ENCODE peak calls at places on chromosomes 7 and 10, in seven cellular contexts. K, C, B, O, A, J and W are unnamed samples.

GRCh38 chr7:30139836-30140384 is 5.1 kb downstream of the MTURN start:
- DNase-seq in C (no peak), B (no peak), K (no peak), A (no peak), O (no peak), J (no peak), W (no peak)

GRCh38 chr7:132655071-132655761 is 78.9 kb upstream of the PLXNA4 start:
- DNase-seq in K (peak), C (no peak), B (no peak), O (peak), J (peak), A (peak), W (no peak)

GRCh38 chr7:156903232-156903909 is 10.4 kb upstream of the LMBR1 start:
- DNase-seq in K (peak), O (peak), C (no peak), J (peak), A (peak), B (no peak), W (peak)

GRCh38 chr7:141076377-141076776 is 2.5 kb downstream of the TMEM178B start:
- DNase-seq in J (no peak), O (no peak), C (no peak), B (peak), A (no peak), K (no peak), W (no peak)

GRCh38 chr10:33441561-33441960 is 107.1 kb upstream of the NRP1 start:
- DNase-seq in B (no peak), C (no peak), O (no peak), J (no peak), A (no peak), K (peak), W (no peak)

GRCh38 chr7:3592438-3593134 is 291.5 kb downstream of the SDK1 start:
- DNase-seq in A (no peak), K (no peak), B (no peak), C (no peak), O (no peak), J (no peak), W (no peak)

GRCh38 chr10:71156436-71156835 is 55.9 kb upstream of the UNC5B start:
- DNase-seq in A (no peak), C (no peak), J (no peak), O (no peak), K (peak), B (no peak), W (no peak)

GRCh38 chr10:89241491-89242339 is 9.9 kb downstream of the LIPA start:
- DNase-seq in J (no peak), B (no peak), O (peak), C (no peak), A (peak), K (peak), W (no peak)

GRCh38 chr7:42856605-42856987 is 55.3 kb downstream of the C7orf25 start:
- DNase-seq in K (no peak), A (no peak), J (no peak), C (no peak), O (no peak), B (no peak), W (no peak)

GRCh38 chr10:122286872-122287271 is 15.8 kb downstream of the BTBD16 start:
- DNase-seq in O (no peak), B (no peak), J (peak), K (peak), C (no peak), A (peak), W (no peak)

GRCh38 chr7:27053153-27053552 is 42.6 kb downstream of the HOXA1 start:
- DNase-seq in K (no peak), A (no peak), B (no peak), O (no peak), C (no peak), J (no peak), W (no peak)

GRCh38 chr10:94097656-94098055 is 103.9 kb downstream of the PLCE1 start:
- DNase-seq in A (peak), K (no peak), B (no peak), J (no peak), O (no peak), C (no peak), W (no peak)

GRCh38 chr10:70660722-70661121 is 11.6 kb upstream of the ADAMTS14 start:
- DNase-seq in O (no peak), B (no peak), A (no peak), C (no peak), K (no peak), J (no peak), W (no peak)

GRCh38 chr10:71285180-71285545 is 33.9 kb upstream of the SLC29A3 start:
- DNase-seq in C (peak), O (peak), B (peak), J (peak), A (no peak), K (peak), W (peak)

GRCh38 chr7:93147358-93147757 is 827 bp downstream of the SAMD9L start:
- DNase-seq in O (peak), K (peak), C (peak), J (no peak), B (no peak), A (peak), W (peak)

GRCh38 chr10:68461032-68461431 is 10.7 kb downstream of the DNA2 start:
- DNase-seq in C (no peak), J (no peak), B (no peak), A (no peak), O (no peak), K (no peak), W (no peak)

GRCh38 chr10:29608062-29608461 is 26.7 kb downstream of the SVIL start:
- DNase-seq in K (no peak), B (no peak), A (no peak), J (peak), C (no peak), O (no peak), W (no peak)

GRCh38 chr10:97891497-97892167 is 42.0 kb downstream of the GOLGA7B start:
- DNase-seq in J (no peak), K (no peak), C (no peak), O (no peak), B (no peak), A (no peak), W (no peak)

GRCh38 chr7:112122835-112123234 is 83.4 kb downstream of the DOCK4 start:
- DNase-seq in A (no peak), O (no peak), J (no peak), K (no peak), C (no peak), B (no peak), W (no peak)

GRCh38 chr10:66283874-66284464 is 641.9 kb upstream of the LRRTM3 start:
- DNase-seq in C (no peak), J (no peak), K (no peak), O (no peak), B (no peak), A (no peak), W (no peak)

GRCh38 chr10:29811751-29812427 is 177.1 kb upstream of the SVIL start:
- DNase-seq in K (peak), J (peak), A (peak), C (peak), O (peak), B (no peak), W (peak)

GRCh38 chr7:98687331-98687863 is 70.3 kb downstream of the NPTX2 start:
- DNase-seq in B (no peak), C (no peak), A (peak), K (no peak), O (no peak), J (no peak), W (no peak)

GRCh38 chr7:138008588-138009349 is 6.9 kb upstream of the CREB3L2 start:
- DNase-seq in C (peak), O (no peak), J (no peak), B (peak), A (peak), K (peak), W (peak)

GRCh38 chr10:55495555-55495954 is 694.5 kb upstream of the PCDH15 start:
- DNase-seq in O (no peak), C (no peak), J (no peak), B (no peak), A (no peak), K (no peak), W (no peak)

GRCh38 chr10:126459878-126460481 is 71.7 kb upstream of the ADAM12 start:
- DNase-seq in O (no peak), B (no peak), J (no peak), A (peak), C (peak), K (peak), W (peak)

GRCh38 chr10:46245381-46245900 is 41.4 kb upstream of the ANTXRL start:
- DNase-seq in J (no peak), C (no peak), A (no peak), B (no peak), O (no peak), K (no peak), W (no peak)

GRCh38 chr10:119139464-119140067 is 25.9 kb downstream of the SFXN4 start:
- DNase-seq in A (no peak), B (peak), J (no peak), O (peak), K (peak), C (peak), W (peak)

GRCh38 chr7:101554584-101555268 is 74.4 kb downstream of the MYL10 start:
- DNase-seq in O (no peak), B (no peak), K (no peak), J (no peak), C (no peak), A (no peak), W (no peak)

GRCh38 chr7:50304158-50304910 is at the start of gene IKZF1:
- DNase-seq in C (no peak), O (peak), B (peak), J (peak), K (peak), A (no peak), W (peak)

GRCh38 chr10:23338155-23338828 is 6.3 kb downstream of the C10orf67 start:
- DNase-seq in C (no peak), B (no peak), J (no peak), A (peak), O (no peak), K (peak), W (peak)

GRCh38 chr7:52088008-52088787 is 771.6 kb upstream of the COBL start:
- DNase-seq in B (peak), A (no peak), K (no peak), O (no peak), C (no peak), J (peak), W (no peak)

GRCh38 chr10:125174360-125174759 is 14.0 kb upstream of the CTBP2 start:
- DNase-seq in K (no peak), C (no peak), B (no peak), O (no peak), A (no peak), J (no peak), W (no peak)

GRCh38 chr7:85750454-85750949 is 563.6 kb upstream of the SEMA3D start:
- DNase-seq in A (peak), O (peak), B (peak), K (peak), J (no peak), C (no peak), W (peak)

GRCh38 chr7:45938626-45939302 is 17.7 kb upstream of the IGFBP3 start:
- DNase-seq in A (no peak), O (no peak), K (no peak), C (no peak), B (no peak), J (no peak), W (no peak)
- TF ChIP-seq CTCF in A (no peak), O (no peak), K (no peak), C (no peak), B (peak), J (no peak), W (no peak)

GRCh38 chr10:9331583-9332008 is 1277.1 kb downstream of the GATA3 start:
- DNase-seq in C (peak), B (no peak), O (no peak), A (peak), J (no peak), K (peak), W (no peak)
- TF ChIP-seq CTCF in C (peak), B (peak), O (peak), A (peak), J (peak), K (peak), W (peak)

GRCh38 chr10:4396401-4397283 is 429.4 kb upstream of the AKR1E2 start:
- DNase-seq in C (no peak), A (no peak), J (no peak), K (no peak), B (no peak), O (no peak), W (no peak)

GRCh38 chr10:4397337-4397736 is 428.7 kb upstream of the AKR1E2 start:
- DNase-seq in A (no peak), J (no peak), C (no peak), B (no peak), O (no peak), K (no peak), W (no peak)

GRCh38 chr10:4395731-4396130 is 430.3 kb upstream of the AKR1E2 start:
- DNase-seq in O (no peak), A (no peak), C (no peak), B (no peak), K (no peak), J (no peak), W (no peak)

GRCh38 chr10:4390219-4390618 is 435.8 kb upstream of the AKR1E2 start:
- DNase-seq in K (peak), J (no peak), O (no peak), C (no peak), A (no peak), B (no peak), W (no peak)

DNA sequence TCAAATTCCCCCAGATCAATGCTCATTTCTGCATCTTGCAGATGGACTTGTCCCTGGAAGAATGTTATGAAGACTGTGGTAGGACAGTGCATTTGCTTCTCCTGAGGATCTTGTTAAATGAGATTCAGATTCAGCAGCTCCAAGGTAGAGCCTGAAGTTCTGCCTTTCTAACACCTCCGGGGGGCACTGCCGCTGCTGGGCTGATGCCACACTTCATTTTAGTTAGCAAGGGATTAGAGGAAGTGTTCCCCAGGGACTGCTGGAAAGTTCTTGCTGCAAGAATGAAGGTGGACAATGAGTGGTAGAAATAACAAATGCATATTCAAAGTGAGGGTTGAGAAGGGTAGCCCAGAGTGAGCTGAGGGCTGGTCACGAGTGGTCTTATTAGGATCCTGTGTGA is 434.3 kb upstream of the AKR1E2 start:
- DNase-seq in K (peak), O (no peak), B (no peak), A (no peak), J (peak), C (no peak), W (peak)
- TF ChIP-seq CTCF in K (peak), O (no peak), B (no peak), A (no peak), J (no peak), C (peak), W (no peak)

DNA sequence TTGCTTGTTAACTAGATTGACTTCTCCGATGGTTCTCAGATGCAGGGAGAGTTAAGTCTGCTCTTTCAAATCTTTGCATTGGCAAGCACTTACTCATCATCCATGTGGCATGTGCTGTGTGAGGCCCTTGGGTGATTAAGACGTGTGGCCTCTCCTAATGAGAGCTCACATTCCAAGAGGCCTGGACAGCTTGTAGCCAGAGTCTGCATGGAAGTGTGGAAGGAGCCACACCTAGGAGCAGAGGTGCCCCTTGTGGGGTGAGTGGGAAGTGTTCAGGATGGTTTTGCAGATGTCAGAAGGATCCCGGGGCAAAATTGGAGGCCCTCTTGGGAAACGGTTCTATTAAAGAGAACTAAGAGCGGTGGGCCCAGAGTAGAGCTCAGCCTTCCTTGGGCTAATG is 225.9 kb downstream of the PAXIP1 start:
- DNase-seq in J (no peak), A (peak), O (no peak), K (no peak), B (no peak), C (peak), W (no peak)
- TF ChIP-seq CTCF in J (no peak), A (no peak), O (no peak), K (no peak), B (no peak), C (no peak), W (no peak)

DNA sequence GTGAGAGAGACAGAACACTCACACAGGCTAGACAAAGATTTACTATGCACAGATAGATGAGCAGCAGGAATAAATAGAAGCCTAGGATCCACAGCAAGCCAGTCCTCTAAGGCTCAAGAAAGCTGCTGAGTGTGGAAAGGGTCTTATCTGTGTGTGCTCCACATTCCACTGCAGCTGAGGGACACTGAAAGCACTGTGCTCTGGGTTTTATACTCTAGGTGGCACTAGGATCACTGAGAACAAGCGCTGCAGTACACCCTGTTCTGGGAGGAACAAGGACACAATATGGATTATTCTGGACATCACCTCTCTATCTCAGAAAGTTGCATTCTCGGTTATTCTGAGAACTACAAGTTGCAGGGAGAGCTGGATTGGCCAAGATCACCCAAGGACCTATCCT is 4.9 kb upstream of the KLHL7 start:
- DNase-seq in O (no peak), B (no peak), A (no peak), K (no peak), C (no peak), J (no peak), W (no peak)
- TF ChIP-seq CTCF in O (no peak), B (no peak), A (no peak), K (no peak), C (no peak), J (no peak), W (no peak)

DNA sequence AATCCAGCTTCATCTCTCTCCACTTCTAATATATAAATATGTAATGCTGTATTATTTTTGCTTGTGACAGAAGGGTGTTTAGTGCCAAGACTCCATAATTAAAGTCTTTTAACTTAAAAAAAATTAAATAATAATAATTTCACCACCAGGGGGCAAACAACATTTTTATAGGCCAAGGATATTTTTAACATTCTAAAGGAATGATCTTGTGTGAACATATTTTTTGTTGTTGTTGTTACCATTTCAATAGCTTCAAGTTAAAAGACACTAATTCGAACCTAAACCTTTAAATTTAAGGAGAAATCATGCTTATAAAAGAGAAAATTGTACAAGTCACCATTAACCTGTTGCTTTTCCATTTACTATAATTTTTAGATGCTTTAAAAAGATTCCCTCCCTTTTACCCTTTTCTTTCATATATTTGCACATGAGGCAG is 7.5 kb upstream of the DNAJC1 start:
- DNase-seq in A (no peak), O (no peak), J (no peak), B (no peak), C (no peak), K (peak), W (no peak)
- TF ChIP-seq CTCF in A (no peak), O (peak), J (peak), B (peak), C (peak), K (peak), W (peak)

GRCh38 chr7:44121761-44122420 is 1.5 kb downstream of the POLD2 start:
- DNase-seq in O (no peak), C (no peak), K (no peak), A (no peak), B (no peak), J (peak), W (no peak)
- TF ChIP-seq CTCF in O (no peak), C (no peak), K (no peak), A (no peak), B (no peak), J (no peak), W (no peak)

DNA sequence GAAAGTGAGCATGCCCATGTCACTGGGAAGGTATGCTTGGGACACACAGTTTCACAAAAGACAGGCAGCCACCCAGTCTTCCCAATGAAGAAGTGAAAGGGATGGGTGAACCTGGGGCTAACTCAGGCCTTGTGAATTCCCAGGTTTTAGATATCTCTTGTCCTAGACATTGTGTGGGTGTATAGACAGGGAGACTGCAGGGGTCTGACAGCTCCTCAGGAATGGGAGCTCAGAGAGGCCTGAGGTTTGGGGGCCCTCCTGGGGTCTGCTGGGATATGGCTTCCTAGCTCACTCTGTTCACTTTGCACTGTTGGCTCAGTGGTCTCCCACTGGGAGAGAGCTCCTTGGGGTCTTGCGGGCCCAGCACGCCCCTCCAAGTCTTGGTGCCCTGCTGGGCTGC is 47.0 kb downstream of the WDFY4 start:
- DNase-seq in C (no peak), J (no peak), A (no peak), B (no peak), O (no peak), K (no peak), W (no peak)
- TF ChIP-seq CTCF in C (no peak), J (no peak), A (no peak), B (no peak), O (no peak), K (no peak), W (no peak)